ENCODE peak calls at places on chromosome 21, in nine cellular contexts. One of them, this sample, is unnamed.

GRCh38 chr21:41564871-41565281 is 56.9 kb upstream of the TMPRSS2 start:
- DNase-seq in CD14-positive monocyte: no peak
- DNase-seq in NCI-H774: no peak
- DNase-seq in HuH-7.5: no peak
- DNase-seq in esophagus squamous epithelium: no peak
- DNase-seq in CD8-positive, alpha-beta T cell: no peak
- DNase-seq in AML-193: no peak
- DNase-seq in NCI-H510A treated with DMSO at 0.1 percent for 48 hours: no peak
- DNase-seq in M059J: peak
- DNase-seq in this sample: peak

GRCh38 chr21:37878946-37879660 is 37.2 kb downstream of the KCNJ6 start:
- DNase-seq in HuH-7.5: no peak
- DNase-seq in M059J: peak
- DNase-seq in NCI-H510A treated with DMSO at 0.1 percent for 48 hours: peak
- DNase-seq in AML-193: no peak
- DNase-seq in NCI-H774: no peak
- DNase-seq in CD8-positive, alpha-beta T cell: no peak
- DNase-seq in CD14-positive monocyte: no peak
- DNase-seq in esophagus squamous epithelium: no peak
- DNase-seq in this sample: no peak

GRCh38 chr21:31142600-31142999 is 104.3 kb upstream of the KRTAP19-8 start:
- DNase-seq in esophagus squamous epithelium: no peak
- DNase-seq in M059J: no peak
- DNase-seq in NCI-H774: no peak
- DNase-seq in AML-193: no peak
- DNase-seq in CD8-positive, alpha-beta T cell: peak
- DNase-seq in HuH-7.5: no peak
- DNase-seq in CD14-positive monocyte: no peak
- DNase-seq in NCI-H510A treated with DMSO at 0.1 percent for 48 hours: no peak
- DNase-seq in this sample: no peak

GRCh38 chr21:46207006-46207919 is 21.3 kb downstream of the LSS start:
- DNase-seq in CD8-positive, alpha-beta T cell: no peak
- DNase-seq in HuH-7.5: no peak
- DNase-seq in CD14-positive monocyte: peak
- DNase-seq in esophagus squamous epithelium: no peak
- DNase-seq in NCI-H774: no peak
- DNase-seq in AML-193: no peak
- DNase-seq in NCI-H510A treated with DMSO at 0.1 percent for 48 hours: no peak
- DNase-seq in M059J: no peak
- DNase-seq in this sample: no peak

GRCh38 chr21:34845521-34846213 is 176.9 kb downstream of the CLIC6 start:
- DNase-seq in esophagus squamous epithelium: no peak
- DNase-seq in NCI-H510A treated with DMSO at 0.1 percent for 48 hours: peak
- DNase-seq in HuH-7.5: no peak
- DNase-seq in M059J: peak
- DNase-seq in CD14-positive monocyte: no peak
- DNase-seq in NCI-H774: peak
- DNase-seq in CD8-positive, alpha-beta T cell: no peak
- DNase-seq in AML-193: no peak
- DNase-seq in this sample: no peak

GRCh38 chr21:36664678-36665022 is 34.3 kb upstream of the SIM2 start:
- DNase-seq in CD8-positive, alpha-beta T cell: no peak
- DNase-seq in esophagus squamous epithelium: no peak
- DNase-seq in M059J: no peak
- DNase-seq in CD14-positive monocyte: no peak
- DNase-seq in HuH-7.5: no peak
- DNase-seq in NCI-H510A treated with DMSO at 0.1 percent for 48 hours: no peak
- DNase-seq in NCI-H774: no peak
- DNase-seq in AML-193: no peak
- DNase-seq in this sample: no peak

GRCh38 chr21:36690637-36691538 is 8.0 kb upstream of the SIM2 start:
- DNase-seq in CD8-positive, alpha-beta T cell: no peak
- DNase-seq in NCI-H510A treated with DMSO at 0.1 percent for 48 hours: no peak
- DNase-seq in CD14-positive monocyte: no peak
- DNase-seq in HuH-7.5: no peak
- DNase-seq in M059J: no peak
- DNase-seq in AML-193: no peak
- DNase-seq in NCI-H774: no peak
- DNase-seq in esophagus squamous epithelium: no peak
- DNase-seq in this sample: no peak

GRCh38 chr21:41562101-41563000 is 54.4 kb upstream of the TMPRSS2 start:
- DNase-seq in esophagus squamous epithelium: no peak
- DNase-seq in HuH-7.5: no peak
- DNase-seq in M059J: peak
- DNase-seq in CD8-positive, alpha-beta T cell: no peak
- DNase-seq in AML-193: no peak
- DNase-seq in NCI-H774: no peak
- DNase-seq in CD14-positive monocyte: no peak
- DNase-seq in NCI-H510A treated with DMSO at 0.1 percent for 48 hours: no peak
- DNase-seq in this sample: no peak

GRCh38 chr21:39314155-39315027 is 959 bp upstream of the BRWD1 start:
- DNase-seq in HuH-7.5: peak
- DNase-seq in NCI-H774: peak
- DNase-seq in M059J: peak
- DNase-seq in esophagus squamous epithelium: no peak
- DNase-seq in CD8-positive, alpha-beta T cell: no peak
- DNase-seq in AML-193: peak
- DNase-seq in CD14-positive monocyte: no peak
- DNase-seq in NCI-H510A treated with DMSO at 0.1 percent for 48 hours: peak
- DNase-seq in this sample: peak

GRCh38 chr21:21232320-21232719 is 234.1 kb downstream of the NCAM2 start:
- DNase-seq in NCI-H774: peak
- DNase-seq in esophagus squamous epithelium: no peak
- DNase-seq in AML-193: no peak
- DNase-seq in NCI-H510A treated with DMSO at 0.1 percent for 48 hours: no peak
- DNase-seq in M059J: peak
- DNase-seq in CD14-positive monocyte: no peak
- DNase-seq in HuH-7.5: no peak
- DNase-seq in CD8-positive, alpha-beta T cell: no peak
- DNase-seq in this sample: peak

GRCh38 chr21:26800455-26801454 is 44.5 kb downstream of the ADAMTS1 start:
- DNase-seq in AML-193: no peak
- DNase-seq in CD14-positive monocyte: no peak
- DNase-seq in NCI-H510A treated with DMSO at 0.1 percent for 48 hours: no peak
- DNase-seq in HuH-7.5: no peak
- DNase-seq in esophagus squamous epithelium: no peak
- DNase-seq in NCI-H774: no peak
- DNase-seq in M059J: peak
- DNase-seq in CD8-positive, alpha-beta T cell: no peak
- DNase-seq in this sample: no peak

GRCh38 chr21:29382029-29382654 is 83.4 kb downstream of the BACH1 start:
- DNase-seq in NCI-H774: no peak
- DNase-seq in CD14-positive monocyte: no peak
- DNase-seq in NCI-H510A treated with DMSO at 0.1 percent for 48 hours: no peak
- DNase-seq in esophagus squamous epithelium: no peak
- DNase-seq in HuH-7.5: no peak
- DNase-seq in M059J: peak
- DNase-seq in AML-193: no peak
- DNase-seq in CD8-positive, alpha-beta T cell: no peak
- DNase-seq in this sample: no peak

GRCh38 chr21:25515484-25516405 is 91.5 kb downstream of the MRPL39 start:
- DNase-seq in HuH-7.5: no peak
- DNase-seq in AML-193: no peak
- DNase-seq in esophagus squamous epithelium: no peak
- DNase-seq in NCI-H774: no peak
- DNase-seq in NCI-H510A treated with DMSO at 0.1 percent for 48 hours: no peak
- DNase-seq in CD8-positive, alpha-beta T cell: no peak
- DNase-seq in M059J: peak
- DNase-seq in CD14-positive monocyte: no peak
- DNase-seq in this sample: no peak

GRCh38 chr21:44756416-44757185 is 45.0 kb downstream of the UBE2G2 start:
- DNase-seq in esophagus squamous epithelium: no peak
- DNase-seq in NCI-H774: no peak
- DNase-seq in HuH-7.5: no peak
- DNase-seq in CD8-positive, alpha-beta T cell: no peak
- DNase-seq in NCI-H510A treated with DMSO at 0.1 percent for 48 hours: no peak
- DNase-seq in CD14-positive monocyte: peak
- DNase-seq in M059J: peak
- DNase-seq in AML-193: no peak
- DNase-seq in this sample: no peak

GRCh38 chr21:14901482-14901958 is 163.3 kb downstream of the NRIP1 start:
- DNase-seq in M059J: peak
- DNase-seq in AML-193: no peak
- DNase-seq in CD14-positive monocyte: no peak
- DNase-seq in HuH-7.5: no peak
- DNase-seq in NCI-H510A treated with DMSO at 0.1 percent for 48 hours: no peak
- DNase-seq in esophagus squamous epithelium: no peak
- DNase-seq in CD8-positive, alpha-beta T cell: no peak
- DNase-seq in NCI-H774: no peak
- DNase-seq in this sample: peak

GRCh38 chr21:36589352-36589971 is 109.5 kb upstream of the SIM2 start:
- DNase-seq in CD14-positive monocyte: no peak
- DNase-seq in CD8-positive, alpha-beta T cell: no peak
- DNase-seq in NCI-H510A treated with DMSO at 0.1 percent for 48 hours: no peak
- DNase-seq in esophagus squamous epithelium: no peak
- DNase-seq in NCI-H774: no peak
- DNase-seq in AML-193: peak
- DNase-seq in HuH-7.5: peak
- DNase-seq in M059J: peak
- DNase-seq in this sample: peak

GRCh38 chr21:31220567-31220966 is 123.5 kb downstream of the TIAM1 start:
- DNase-seq in esophagus squamous epithelium: no peak
- DNase-seq in HuH-7.5: no peak
- DNase-seq in M059J: no peak
- DNase-seq in CD8-positive, alpha-beta T cell: no peak
- DNase-seq in CD14-positive monocyte: no peak
- DNase-seq in NCI-H510A treated with DMSO at 0.1 percent for 48 hours: peak
- DNase-seq in AML-193: no peak
- DNase-seq in NCI-H774: no peak
- DNase-seq in this sample: no peak

GRCh38 chr21:42179316-42179715 is 39.6 kb upstream of the ABCG1 start:
- DNase-seq in AML-193: no peak
- DNase-seq in NCI-H774: no peak
- DNase-seq in CD14-positive monocyte: no peak
- DNase-seq in HuH-7.5: no peak
- DNase-seq in esophagus squamous epithelium: no peak
- DNase-seq in CD8-positive, alpha-beta T cell: no peak
- DNase-seq in NCI-H510A treated with DMSO at 0.1 percent for 48 hours: no peak
- DNase-seq in M059J: no peak
- DNase-seq in this sample: no peak

GRCh38 chr21:42476493-42477342 is 19.3 kb downstream of the RSPH1 start:
- DNase-seq in NCI-H510A treated with DMSO at 0.1 percent for 48 hours: no peak
- DNase-seq in AML-193: no peak
- DNase-seq in CD14-positive monocyte: no peak
- DNase-seq in NCI-H774: no peak
- DNase-seq in CD8-positive, alpha-beta T cell: no peak
- DNase-seq in esophagus squamous epithelium: no peak
- DNase-seq in M059J: no peak
- DNase-seq in HuH-7.5: no peak
- DNase-seq in this sample: no peak

GRCh38 chr21:41970751-41971653 is 17.2 kb upstream of the C2CD2 start:
- DNase-seq in CD14-positive monocyte: no peak
- DNase-seq in NCI-H774: no peak
- DNase-seq in NCI-H510A treated with DMSO at 0.1 percent for 48 hours: no peak
- DNase-seq in M059J: no peak
- DNase-seq in AML-193: no peak
- DNase-seq in CD8-positive, alpha-beta T cell: no peak
- DNase-seq in esophagus squamous epithelium: no peak
- DNase-seq in HuH-7.5: no peak
- DNase-seq in this sample: no peak

GRCh38 chr21:29130234-29130993 is at the start of gene MAP3K7CL:
- DNase-seq in NCI-H510A treated with DMSO at 0.1 percent for 48 hours: no peak
- DNase-seq in AML-193: no peak
- DNase-seq in esophagus squamous epithelium: no peak
- DNase-seq in M059J: peak
- DNase-seq in CD14-positive monocyte: no peak
- DNase-seq in CD8-positive, alpha-beta T cell: no peak
- DNase-seq in HuH-7.5: no peak
- DNase-seq in NCI-H774: peak
- DNase-seq in this sample: no peak